ENCODE peak calls at places on chromosomes 2 and 18, in seven cellular contexts. S is WTC11, V is lower leg skin, K is endothelial cell of umbilical vein, I is psoas muscle, W is fibroblast of lung, R is colonic mucosa. D is an unnamed sample.

GRCh38 chr2:113103958-113104627 is 23.3 kb upstream of the IL1RN start:
- DNase-seq in S (no peak), V (no peak), K (no peak), I (no peak), W (no peak), R (no peak), D (no peak)

GRCh38 chr2:15560404-15560987 is 638 bp downstream of the NBAS start:
- DNase-seq in S (peak; percentile 13), V (no peak), K (peak; percentile 69), I (no peak), W (peak; percentile 27), R (peak; percentile 18), D (no peak)

GRCh38 chr2:236964291-236964690 is 121.4 kb upstream of the COPS8 start:
- DNase-seq in S (no peak), V (peak; percentile 85), K (no peak), I (peak; percentile 28), W (peak; percentile 25), R (no peak), D (no peak)

GRCh38 chr2:73175663-73176204 is 26.6 kb upstream of the NOTO start:
- DNase-seq in S (peak; percentile 74), V (peak; percentile 94), K (peak; percentile 58), I (peak; percentile 80), W (peak; percentile 43), R (peak; percentile 80), D (peak; percentile 89)

GRCh38 chr2:232537079-232537478 is 2.4 kb upstream of the CHRNG start:
- DNase-seq in S (peak; percentile 73), V (peak; percentile 61), K (no peak), I (no peak), W (no peak), R (no peak), D (peak; percentile 45)

GRCh38 chr18:58887613-58887963 is 22.9 kb downstream of the ZNF532 start:
- DNase-seq in S (no peak), V (no peak), K (peak; percentile 78), I (peak; percentile 63), W (no peak), R (peak; percentile 50), D (peak; percentile 73)

GRCh38 chr2:237354930-237355329 is 59.0 kb downstream of the COL6A3 start:
- DNase-seq in S (no peak), V (no peak), K (peak; percentile 7), I (no peak), W (peak; percentile 62), R (no peak), D (no peak)

GRCh38 chr2:86476092-86476491 is 34.9 kb downstream of the KDM3A start:
- DNase-seq in S (no peak), V (no peak), K (no peak), I (no peak), W (peak; percentile 56), R (no peak), D (no peak)

GRCh38 chr2:20584637-20585321 is 66.1 kb downstream of the HS1BP3 start:
- DNase-seq in S (peak; percentile 63), V (no peak), K (peak; percentile 89), I (peak; percentile 38), W (peak; percentile 97), R (no peak), D (no peak)

GRCh38 chr18:46711444-46711863 is 45.4 kb downstream of the ST8SIA5 start:
- DNase-seq in S (no peak), V (no peak), K (no peak), I (peak; percentile 38), W (no peak), R (no peak), D (no peak)

GRCh38 chr2:17821535-17822451 is 5.5 kb downstream of the MSGN1 start:
- DNase-seq in S (no peak), V (no peak), K (peak; percentile 14), I (no peak), W (no peak), R (no peak), D (no peak)

GRCh38 chr2:144459937-144460336 is 60.0 kb downstream of the ZEB2 start:
- DNase-seq in S (no peak), V (no peak), K (peak; percentile 86), I (no peak), W (peak; percentile 88), R (no peak), D (no peak)

GRCh38 chr2:128457716-128458115 is 139.0 kb upstream of the HS6ST1 start:
- DNase-seq in S (no peak), V (peak; percentile 76), K (no peak), I (no peak), W (no peak), R (no peak), D (no peak)

GRCh38 chr2:26018184-26018716 is 15.6 kb upstream of the RAB10 start:
- DNase-seq in S (peak; percentile 47), V (peak; percentile 93), K (peak; percentile 52), I (peak; percentile 82), W (peak; percentile 89), R (peak; percentile 90), D (no peak)

GRCh38 chr2:147031897-147032296 is 812.9 kb upstream of the ACVR2A start:
- DNase-seq in S (no peak), V (no peak), K (no peak), I (no peak), W (no peak), R (no peak), D (no peak)

GRCh38 chr18:36315736-36316135 is 18.2 kb downstream of the FHOD3 start:
- DNase-seq in S (no peak), V (peak; percentile 73), K (no peak), I (no peak), W (no peak), R (no peak), D (no peak)

GRCh38 chr2:40282428-40282827 is 169.5 kb downstream of the SLC8A1 start:
- DNase-seq in S (no peak), V (no peak), K (no peak), I (no peak), W (peak; percentile 47), R (no peak), D (no peak)

GRCh38 chr2:16738361-16739225 is 73.0 kb upstream of the CYRIA start:
- DNase-seq in S (no peak), V (no peak), K (no peak), I (no peak), W (no peak), R (no peak), D (no peak)

GRCh38 chr2:241154915-241155314 is 4.6 kb downstream of the PPP1R7 start:
- DNase-seq in S (no peak), V (no peak), K (no peak), I (no peak), W (peak; percentile 69), R (no peak), D (no peak)

GRCh38 chr2:200604571-200605255 is 18.9 kb downstream of the AOX1 start:
- DNase-seq in S (no peak), V (no peak), K (no peak), I (no peak), W (peak; percentile 44), R (no peak), D (no peak)

DNA sequence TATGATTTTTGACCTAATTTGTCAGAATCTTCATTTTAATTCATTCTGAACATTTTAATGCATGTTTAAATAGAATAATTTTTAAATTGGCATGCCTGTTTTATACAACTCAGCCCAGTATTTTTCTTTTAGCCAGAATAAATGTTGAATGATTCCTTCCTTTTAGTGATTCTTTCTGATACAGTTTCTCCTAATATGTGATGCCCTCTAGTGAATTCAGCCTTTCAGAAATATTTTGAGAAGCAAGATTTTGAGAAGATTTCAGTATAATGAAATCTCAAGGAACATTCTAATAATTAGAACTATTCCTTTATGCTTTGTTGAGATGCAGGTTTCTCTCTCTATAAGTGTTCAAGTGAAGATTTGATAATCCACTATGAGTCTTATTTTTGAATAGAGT is 28.5 kb downstream of the LCLAT1 start:
- DNase-seq in S (no peak), V (no peak), K (no peak), I (no peak), W (peak; percentile 21), R (no peak), D (no peak)
- TF ChIP-seq CTCF in S (no peak), V (no peak), K (no peak), I (no peak), W (no peak), R (no peak), D (no peak)

GRCh38 chr2:116057538-116057937 is 1615.1 kb downstream of the DPP10 start:
- DNase-seq in S (no peak), V (no peak), K (no peak), I (no peak), W (no peak), R (no peak), D (no peak)
- TF ChIP-seq CTCF in S (no peak), V (no peak), K (no peak), I (no peak), W (no peak), R (no peak), D (no peak)

GRCh38 chr2:210170442-210171303 is 536 bp downstream of the KANSL1L start:
- DNase-seq in S (peak; percentile 98), V (peak; percentile 100), K (peak; percentile 97), I (peak; percentile 93), W (peak; percentile 96), R (peak; percentile 98), D (peak; percentile 95)
- TF ChIP-seq CTCF in S (no peak), V (no peak), K (no peak), I (no peak), W (no peak), R (no peak), D (no peak)

DNA sequence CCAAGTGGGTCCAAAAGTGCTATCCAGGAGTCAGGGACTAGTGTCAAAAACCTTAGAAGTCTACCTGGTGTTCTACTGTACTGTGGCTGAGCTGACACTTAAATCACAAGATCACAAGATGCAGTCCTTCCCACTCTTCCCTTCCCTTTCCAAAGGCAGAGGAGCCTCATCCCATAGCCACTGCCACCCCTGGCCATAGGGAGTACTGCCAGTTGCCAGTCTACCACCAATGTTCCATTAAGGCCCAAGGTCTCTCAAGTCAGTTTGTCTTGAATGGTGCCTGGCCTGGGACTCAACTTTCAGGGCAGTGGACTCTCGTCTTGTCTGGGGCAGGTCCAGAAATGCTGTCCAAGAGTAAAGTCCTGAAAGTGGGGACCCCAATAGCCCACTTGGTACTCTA is 585.6 kb downstream of the NUP35 start:
- DNase-seq in S (peak; percentile 18), V (no peak), K (no peak), I (no peak), W (no peak), R (no peak), D (no peak)
- TF ChIP-seq CTCF in S (no peak), V (no peak), K (no peak), I (no peak), W (no peak), R (no peak), D (no peak)

GRCh38 chr2:110114801-110115200 is 821 bp downstream of the MALL start:
- DNase-seq in S (no peak), V (no peak), K (peak; percentile 49), I (no peak), W (no peak), R (peak; percentile 49), D (no peak)

GRCh38 chr2:110116033-110116710 is 550 bp upstream of the MALL start:
- DNase-seq in S (peak; percentile 56), V (peak; percentile 86), K (peak; percentile 77), I (peak; percentile 40), W (peak; percentile 81), R (peak; percentile 63), D (no peak)

GRCh38 chr2:110115291-110116032 is at the start of gene MALL:
- DNase-seq in S (no peak), V (peak; percentile 86), K (peak; percentile 47), I (no peak), W (peak; percentile 45), R (peak; percentile 76), D (peak; percentile 76)

GRCh38 chr2:110114007-110114591 is 1.5 kb downstream of the MALL start:
- DNase-seq in S (no peak), V (peak; percentile 90), K (peak; percentile 59), I (peak; percentile 29), W (peak; percentile 28), R (peak; percentile 93), D (peak; percentile 93)
- TF ChIP-seq CTCF in S (no peak), V (no peak), K (peak; percentile 24), I (no peak), W (no peak), R (no peak), D (peak; percentile 55)

D was measured in Peyer's patch.